ENCODE peak calls at places on chromosomes 7 and 10, in four cellular contexts. One of them, this sample, is unnamed.

GRCh38 chr10:17120711-17121110 is 8.9 kb downstream of the CUBN start:
- DNase-seq in RKO: no peak
- DNase-seq in neural progenitor cell: no peak
- DNase-seq in activated effector memory CD4-positive, alpha-beta T cell treated with Interleukin-2 at 50 U/mL for 16 hours: no peak
- DNase-seq in this sample: no peak

GRCh38 chr7:2151801-2152612 is 80.7 kb downstream of the MAD1L1 start:
- DNase-seq in activated effector memory CD4-positive, alpha-beta T cell treated with Interleukin-2 at 50 U/mL for 16 hours: no peak
- DNase-seq in RKO: no peak
- DNase-seq in neural progenitor cell: no peak
- DNase-seq in this sample: no peak

GRCh38 chr7:22564511-22565045 is 64.6 kb upstream of the STEAP1B start:
- DNase-seq in neural progenitor cell: no peak
- DNase-seq in RKO: no peak
- DNase-seq in activated effector memory CD4-positive, alpha-beta T cell treated with Interleukin-2 at 50 U/mL for 16 hours: no peak
- DNase-seq in this sample: no peak

GRCh38 chr10:48634984-48635557 is 30.2 kb upstream of the ARHGAP22 start:
- DNase-seq in neural progenitor cell: no peak
- DNase-seq in RKO: no peak
- DNase-seq in activated effector memory CD4-positive, alpha-beta T cell treated with Interleukin-2 at 50 U/mL for 16 hours: no peak
- DNase-seq in this sample: no peak

GRCh38 chr10:11160982-11161554 is 143.4 kb downstream of the CELF2 start:
- DNase-seq in activated effector memory CD4-positive, alpha-beta T cell treated with Interleukin-2 at 50 U/mL for 16 hours: no peak
- DNase-seq in neural progenitor cell: no peak
- DNase-seq in RKO: no peak
- DNase-seq in this sample: no peak

GRCh38 chr10:44195120-44196007 is 189.5 kb downstream of the CXCL12 start:
- DNase-seq in neural progenitor cell: no peak
- DNase-seq in activated effector memory CD4-positive, alpha-beta T cell treated with Interleukin-2 at 50 U/mL for 16 hours: no peak
- DNase-seq in RKO: peak
- DNase-seq in this sample: no peak

GRCh38 chr7:32223071-32223650 is 153.0 kb upstream of the PDE1C start:
- DNase-seq in RKO: no peak
- DNase-seq in neural progenitor cell: no peak
- DNase-seq in activated effector memory CD4-positive, alpha-beta T cell treated with Interleukin-2 at 50 U/mL for 16 hours: no peak
- DNase-seq in this sample: no peak

GRCh38 chr10:3090914-3091313 is 23.6 kb downstream of the PFKP start:
- DNase-seq in RKO: no peak
- DNase-seq in activated effector memory CD4-positive, alpha-beta T cell treated with Interleukin-2 at 50 U/mL for 16 hours: no peak
- DNase-seq in neural progenitor cell: peak
- DNase-seq in this sample: no peak

GRCh38 chr10:35352508-35352907 is 16.2 kb downstream of the CCNY start:
- DNase-seq in activated effector memory CD4-positive, alpha-beta T cell treated with Interleukin-2 at 50 U/mL for 16 hours: no peak
- DNase-seq in neural progenitor cell: no peak
- DNase-seq in RKO: no peak
- DNase-seq in this sample: no peak

GRCh38 chr7:129343099-129343700 is 91.0 kb upstream of the STRIP2 start:
- DNase-seq in RKO: peak
- DNase-seq in activated effector memory CD4-positive, alpha-beta T cell treated with Interleukin-2 at 50 U/mL for 16 hours: no peak
- DNase-seq in neural progenitor cell: peak
- DNase-seq in this sample: no peak

GRCh38 chr10:98268694-98269386 is 846 bp upstream of the LOXL4 start:
- DNase-seq in activated effector memory CD4-positive, alpha-beta T cell treated with Interleukin-2 at 50 U/mL for 16 hours: no peak
- DNase-seq in neural progenitor cell: peak
- DNase-seq in RKO: no peak
- DNase-seq in this sample: peak

GRCh38 chr7:41445432-41445831 is 257.5 kb downstream of the INHBA start:
- DNase-seq in neural progenitor cell: no peak
- DNase-seq in RKO: no peak
- DNase-seq in activated effector memory CD4-positive, alpha-beta T cell treated with Interleukin-2 at 50 U/mL for 16 hours: no peak
- DNase-seq in this sample: no peak

GRCh38 chr7:65251851-65252620 is 121.6 kb upstream of the ZNF92 start:
- DNase-seq in RKO: no peak
- DNase-seq in activated effector memory CD4-positive, alpha-beta T cell treated with Interleukin-2 at 50 U/mL for 16 hours: peak
- DNase-seq in neural progenitor cell: peak
- DNase-seq in this sample: peak

GRCh38 chr10:16644146-16644545 is 122.5 kb upstream of the C1QL3 start:
- DNase-seq in activated effector memory CD4-positive, alpha-beta T cell treated with Interleukin-2 at 50 U/mL for 16 hours: no peak
- DNase-seq in RKO: peak
- DNase-seq in neural progenitor cell: no peak
- DNase-seq in this sample: no peak

GRCh38 chr7:18900236-18900635 is 217.2 kb downstream of the TWIST1 start:
- DNase-seq in RKO: no peak
- DNase-seq in activated effector memory CD4-positive, alpha-beta T cell treated with Interleukin-2 at 50 U/mL for 16 hours: no peak
- DNase-seq in neural progenitor cell: no peak
- DNase-seq in this sample: no peak

GRCh38 chr10:6035926-6036575 is 26.1 kb downstream of the IL2RA start:
- DNase-seq in activated effector memory CD4-positive, alpha-beta T cell treated with Interleukin-2 at 50 U/mL for 16 hours: no peak
- DNase-seq in neural progenitor cell: peak
- DNase-seq in RKO: no peak
- DNase-seq in this sample: no peak

GRCh38 chr7:116334555-116334954 is 124.2 kb downstream of the TES start:
- DNase-seq in activated effector memory CD4-positive, alpha-beta T cell treated with Interleukin-2 at 50 U/mL for 16 hours: no peak
- DNase-seq in neural progenitor cell: no peak
- DNase-seq in RKO: peak
- DNase-seq in this sample: no peak

GRCh38 chr10:63439607-63440006 is 26.2 kb downstream of the JMJD1C start:
- DNase-seq in activated effector memory CD4-positive, alpha-beta T cell treated with Interleukin-2 at 50 U/mL for 16 hours: no peak
- DNase-seq in neural progenitor cell: no peak
- DNase-seq in RKO: no peak
- DNase-seq in this sample: no peak

GRCh38 chr10:28217848-28218247 is 85.0 kb downstream of the MPP7 start:
- DNase-seq in activated effector memory CD4-positive, alpha-beta T cell treated with Interleukin-2 at 50 U/mL for 16 hours: no peak
- DNase-seq in RKO: peak
- DNase-seq in neural progenitor cell: no peak
- DNase-seq in this sample: no peak

This sample was measured in WTC11.